ENCODE peak calls at places on chromosomes 4 and X, in five cellular contexts. M is stimulated activated CD4-positive, alpha-beta T cell treated with anti-CD3 and anti-CD28 coated beads, Interleukin-1b, Interleukin-23, amount 100 ng/mL, for 1 hour; L is activated CD8-positive, alpha-beta memory T cell treated with anti-CD3 and anti-CD28 coated beads for 1 hour; G is iPS DF 6.9; C is GM19239. T is an unnamed sample.

GRCh38 chr4:177118596-177118995 is 191.1 kb upstream of the NEIL3 start:
- DNase-seq in M (no peak), L (no peak), G (no peak), C (no peak), T (no peak)

GRCh38 chr4:189001971-189002450 is 862.8 kb downstream of the TRIML1 start:
- DNase-seq in C (no peak), G (no peak), L (no peak), M (no peak), T (no peak)

GRCh38 chr4:835148-836002 is 9.4 kb upstream of the CPLX1 start:
- DNase-seq in M (no peak), G (no peak), L (no peak), C (no peak), T (no peak)

GRCh38 chr4:80072607-80073361 is at the start of gene ANTXR2:
- DNase-seq in M (peak; percentile 28), G (peak; percentile 43), L (peak; percentile 49), C (peak; percentile 40), T (peak; percentile 82)

GRCh38 chr4:161952382-161952781 is 211.4 kb downstream of the FSTL5 start:
- DNase-seq in M (no peak), C (no peak), G (no peak), L (no peak), T (no peak)

GRCh38 chr4:153296424-153296823 is 48.1 kb upstream of the MND1 start:
- DNase-seq in G (no peak), L (no peak), M (no peak), C (no peak), T (no peak)

GRCh38 chr4:59904331-59904730 is 1295.8 kb upstream of the ADGRL3 start:
- DNase-seq in G (no peak), L (no peak), C (no peak), M (no peak), T (no peak)

GRCh38 chr4:1002131-1002630 is 9.0 kb upstream of the SLC26A1 start:
- DNase-seq in G (no peak), C (no peak), L (no peak), M (no peak), T (no peak)

GRCh38 chr4:13561673-13562072 is 17.4 kb upstream of the NKX3-2 start:
- DNase-seq in C (no peak), L (no peak), G (no peak), M (no peak), T (no peak)

GRCh38 chrX:17923546-17923945 is 62.4 kb upstream of the RAI2 start:
- DNase-seq in M (no peak), G (no peak), C (no peak), L (no peak), T (no peak)